ENCODE peak calls at places on chromosomes 4 and X, in seven cellular contexts. One of them, this sample, is unnamed.

GRCh38 chr4:128376958-128377357 is 89.3 kb upstream of the PGRMC2 start:
- DNase-seq in lower lobe of right lung: no peak
- DNase-seq in right lobe of liver: no peak
- DNase-seq in cardiac muscle cell: no peak
- DNase-seq in SJSA1: no peak
- DNase-seq in IMR-90: no peak
- DNase-seq in mucosa of descending colon: no peak
- DNase-seq in this sample: no peak

GRCh38 chr4:88938138-88938537 is 118.8 kb downstream of the FAM13A start:
- DNase-seq in right lobe of liver: no peak
- DNase-seq in IMR-90: peak; percentile 96
- DNase-seq in mucosa of descending colon: no peak
- DNase-seq in cardiac muscle cell: no peak
- DNase-seq in SJSA1: no peak
- DNase-seq in lower lobe of right lung: no peak
- DNase-seq in this sample: no peak

GRCh38 chr4:164081801-164082200 is 587.3 kb downstream of the TMA16 start:
- DNase-seq in SJSA1: no peak
- DNase-seq in right lobe of liver: no peak
- DNase-seq in lower lobe of right lung: no peak
- DNase-seq in cardiac muscle cell: no peak
- DNase-seq in mucosa of descending colon: no peak
- DNase-seq in IMR-90: no peak
- DNase-seq in this sample: no peak

GRCh38 chrX:413322-414201 is 26.9 kb upstream of the PPP2R3B start:
- DNase-seq in right lobe of liver: no peak
- DNase-seq in IMR-90: peak; percentile 9
- DNase-seq in mucosa of descending colon: no peak
- DNase-seq in cardiac muscle cell: peak; percentile 69
- DNase-seq in lower lobe of right lung: no peak
- DNase-seq in SJSA1: no peak
- DNase-seq in this sample: peak; percentile 62

GRCh38 chr4:128770807-128771206 is 38.7 kb upstream of the JADE1 start:
- DNase-seq in right lobe of liver: no peak
- DNase-seq in SJSA1: peak; percentile 57
- DNase-seq in mucosa of descending colon: no peak
- DNase-seq in cardiac muscle cell: no peak
- DNase-seq in lower lobe of right lung: no peak
- DNase-seq in IMR-90: no peak
- DNase-seq in this sample: no peak

GRCh38 chrX:48919947-48920712 is 1.3 kb upstream of the PIM2 start:
- DNase-seq in IMR-90: no peak
- DNase-seq in cardiac muscle cell: no peak
- DNase-seq in right lobe of liver: no peak
- DNase-seq in SJSA1: no peak
- DNase-seq in mucosa of descending colon: no peak
- DNase-seq in lower lobe of right lung: no peak
- DNase-seq in this sample: peak; percentile 20

GRCh38 chr4:152106113-152106763 is 345.4 kb upstream of the GATB start:
- DNase-seq in SJSA1: peak; percentile 97
- DNase-seq in IMR-90: peak; percentile 97
- DNase-seq in right lobe of liver: no peak
- DNase-seq in lower lobe of right lung: peak; percentile 57
- DNase-seq in mucosa of descending colon: peak; percentile 69
- DNase-seq in cardiac muscle cell: no peak
- DNase-seq in this sample: peak; percentile 84

GRCh38 chr4:38366451-38366850 is 297.5 kb upstream of the KLF3 start:
- DNase-seq in SJSA1: no peak
- DNase-seq in IMR-90: no peak
- DNase-seq in mucosa of descending colon: no peak
- DNase-seq in lower lobe of right lung: no peak
- DNase-seq in right lobe of liver: peak; percentile 72
- DNase-seq in cardiac muscle cell: peak; percentile 3
- DNase-seq in this sample: no peak

GRCh38 chr4:90174622-90175023 is 47.4 kb downstream of the CCSER1 start:
- DNase-seq in IMR-90: no peak
- DNase-seq in right lobe of liver: no peak
- DNase-seq in mucosa of descending colon: no peak
- DNase-seq in cardiac muscle cell: no peak
- DNase-seq in lower lobe of right lung: no peak
- DNase-seq in SJSA1: no peak
- DNase-seq in this sample: no peak

GRCh38 chr4:2142630-2143427 is 83.7 kb downstream of the NAT8L start:
- DNase-seq in right lobe of liver: no peak
- DNase-seq in cardiac muscle cell: no peak
- DNase-seq in mucosa of descending colon: no peak
- DNase-seq in SJSA1: no peak
- DNase-seq in IMR-90: no peak
- DNase-seq in lower lobe of right lung: no peak
- DNase-seq in this sample: no peak

GRCh38 chr4:14967982-14968381 is 34.3 kb upstream of the CPEB2 start:
- DNase-seq in cardiac muscle cell: no peak
- DNase-seq in IMR-90: no peak
- DNase-seq in lower lobe of right lung: no peak
- DNase-seq in mucosa of descending colon: no peak
- DNase-seq in SJSA1: no peak
- DNase-seq in right lobe of liver: no peak
- DNase-seq in this sample: no peak

GRCh38 chrX:51803833-51804232 is 60.6 kb downstream of the GSPT2 start:
- DNase-seq in cardiac muscle cell: no peak
- DNase-seq in mucosa of descending colon: no peak
- DNase-seq in right lobe of liver: no peak
- DNase-seq in lower lobe of right lung: no peak
- DNase-seq in IMR-90: no peak
- DNase-seq in SJSA1: no peak
- DNase-seq in this sample: no peak

GRCh38 chr4:68299492-68300457 is 50.1 kb downstream of the YTHDC1 start:
- DNase-seq in cardiac muscle cell: no peak
- DNase-seq in mucosa of descending colon: no peak
- DNase-seq in IMR-90: no peak
- DNase-seq in SJSA1: no peak
- DNase-seq in lower lobe of right lung: no peak
- DNase-seq in right lobe of liver: no peak
- DNase-seq in this sample: no peak

GRCh38 chrX:140983730-140984129 is 18.7 kb upstream of the SPANXB1 start:
- DNase-seq in IMR-90: no peak
- DNase-seq in right lobe of liver: no peak
- DNase-seq in SJSA1: no peak
- DNase-seq in mucosa of descending colon: no peak
- DNase-seq in cardiac muscle cell: no peak
- DNase-seq in lower lobe of right lung: no peak
- DNase-seq in this sample: no peak

GRCh38 chr4:15888515-15888914 is 50.0 kb downstream of the FGFBP1 start:
- DNase-seq in mucosa of descending colon: no peak
- DNase-seq in cardiac muscle cell: no peak
- DNase-seq in IMR-90: peak; percentile 12
- DNase-seq in right lobe of liver: no peak
- DNase-seq in lower lobe of right lung: no peak
- DNase-seq in SJSA1: no peak
- DNase-seq in this sample: no peak

GRCh38 chr4:79397951-79398350 is 10.1 kb downstream of the GK2 start:
- DNase-seq in mucosa of descending colon: no peak
- DNase-seq in cardiac muscle cell: no peak
- DNase-seq in SJSA1: no peak
- DNase-seq in right lobe of liver: no peak
- DNase-seq in lower lobe of right lung: no peak
- DNase-seq in IMR-90: no peak
- DNase-seq in this sample: no peak

GRCh38 chrX:131955099-131955777 is 67.9 kb upstream of the STK26 start:
- DNase-seq in IMR-90: no peak
- DNase-seq in cardiac muscle cell: no peak
- DNase-seq in mucosa of descending colon: no peak
- DNase-seq in lower lobe of right lung: no peak
- DNase-seq in SJSA1: no peak
- DNase-seq in right lobe of liver: no peak
- DNase-seq in this sample: no peak

GRCh38 chr4:110624016-110624770 is 1.3 kb upstream of the PITX2 start:
- DNase-seq in IMR-90: no peak
- DNase-seq in cardiac muscle cell: no peak
- DNase-seq in lower lobe of right lung: no peak
- DNase-seq in mucosa of descending colon: no peak
- DNase-seq in right lobe of liver: no peak
- DNase-seq in SJSA1: no peak
- DNase-seq in this sample: no peak

GRCh38 chr4:112766422-112766821 is 129.5 kb downstream of the LARP7 start:
- DNase-seq in mucosa of descending colon: peak; percentile 9
- DNase-seq in IMR-90: peak; percentile 17
- DNase-seq in cardiac muscle cell: peak; percentile 13
- DNase-seq in lower lobe of right lung: no peak
- DNase-seq in SJSA1: no peak
- DNase-seq in right lobe of liver: no peak
- DNase-seq in this sample: no peak

GRCh38 chrX:53940180-53940579 is 104.1 kb downstream of the PHF8 start:
- DNase-seq in mucosa of descending colon: no peak
- DNase-seq in cardiac muscle cell: no peak
- DNase-seq in SJSA1: no peak
- DNase-seq in right lobe of liver: no peak
- DNase-seq in lower lobe of right lung: no peak
- DNase-seq in IMR-90: no peak
- DNase-seq in this sample: no peak

GRCh38 chr4:136818811-136819210 is 713.5 kb downstream of the PCDH18 start:
- DNase-seq in lower lobe of right lung: no peak
- DNase-seq in cardiac muscle cell: no peak
- DNase-seq in IMR-90: peak; percentile 41
- DNase-seq in right lobe of liver: no peak
- DNase-seq in mucosa of descending colon: no peak
- DNase-seq in SJSA1: no peak
- DNase-seq in this sample: no peak

DNA sequence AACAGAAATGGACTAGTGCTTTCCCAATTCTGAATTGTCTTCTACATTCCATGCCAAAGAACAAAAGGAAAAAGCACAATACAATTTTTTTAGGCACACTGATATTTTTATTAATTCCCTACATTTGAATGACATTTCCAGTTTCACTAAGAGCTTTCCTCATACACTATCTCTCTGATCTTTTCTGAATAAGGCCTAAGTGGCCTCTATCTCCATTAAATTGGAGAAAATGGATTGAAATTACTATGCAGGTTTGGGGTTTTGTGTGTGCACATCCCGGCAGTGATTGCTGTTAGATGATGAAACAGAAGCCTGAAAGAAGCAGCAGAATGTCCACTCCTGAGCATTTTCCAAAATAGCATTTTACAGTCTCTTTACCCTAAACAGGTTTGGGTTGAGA is 104.0 kb downstream of the ATP11C start:
- DNase-seq in right lobe of liver: no peak
- DNase-seq in lower lobe of right lung: no peak
- DNase-seq in cardiac muscle cell: no peak
- DNase-seq in SJSA1: no peak
- DNase-seq in mucosa of descending colon: no peak
- DNase-seq in IMR-90: no peak
- DNase-seq in this sample: no peak
- H3K4me1 ChIP-seq in right lobe of liver: peaks cover 25% of the 10 kb centered on the region
- H3K4me1 ChIP-seq in lower lobe of right lung: peaks cover 14% of the 10 kb centered on the region
- H3K4me1 ChIP-seq in cardiac muscle cell: peaks cover 22% of the 10 kb centered on the region
- H3K4me1 ChIP-seq in SJSA1: peaks cover 61% of the 10 kb centered on the region
- H3K4me1 ChIP-seq in mucosa of descending colon: peaks cover 6% of the 10 kb centered on the region
- H3K4me1 ChIP-seq in IMR-90: peaks cover 9% of the 10 kb centered on the region
- H3K4me1 ChIP-seq in this sample: peaks cover 4% of the 10 kb centered on the region

DNA sequence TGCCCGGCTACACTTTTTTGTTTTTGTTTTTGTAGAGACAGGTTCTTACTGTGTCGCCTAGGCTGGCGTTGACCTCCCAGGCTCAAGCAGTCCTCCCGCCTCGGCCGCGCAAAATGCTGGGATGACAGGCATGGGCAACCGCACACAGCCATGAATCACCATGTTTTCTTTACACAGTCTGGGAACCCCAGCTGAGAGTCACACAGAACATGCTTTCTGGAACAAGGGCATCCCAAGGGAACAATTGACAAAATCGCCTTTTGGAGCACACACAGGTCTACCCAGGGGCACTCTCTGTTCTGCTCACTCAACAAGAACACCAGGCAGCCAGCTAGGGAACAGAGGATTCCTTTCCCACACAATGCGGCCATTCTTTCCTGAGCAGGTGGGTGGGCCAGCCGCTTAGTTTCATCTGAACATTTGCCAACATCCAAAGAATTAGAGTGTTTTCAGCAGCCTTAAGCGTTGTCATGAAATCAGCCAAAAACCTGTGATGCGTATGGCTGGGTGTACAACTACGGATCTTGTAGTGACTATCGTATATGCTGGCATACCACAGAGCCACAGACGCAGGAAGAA is 15.7 kb downstream of the PRKX start:
- DNase-seq in cardiac muscle cell: no peak
- DNase-seq in SJSA1: peak; percentile 69
- DNase-seq in right lobe of liver: no peak
- DNase-seq in IMR-90: peak; percentile 42
- DNase-seq in lower lobe of right lung: no peak
- DNase-seq in mucosa of descending colon: no peak
- DNase-seq in this sample: peak; percentile 96
- H3K4me1 ChIP-seq in cardiac muscle cell: no peaks in the 10 kb centered on the region
- H3K4me1 ChIP-seq in SJSA1: peaks cover 20% of the 10 kb centered on the region
- H3K4me1 ChIP-seq in right lobe of liver: no peaks in the 10 kb centered on the region
- H3K4me1 ChIP-seq in IMR-90: peaks cover 3% of the 10 kb centered on the region
- H3K4me1 ChIP-seq in lower lobe of right lung: no peaks in the 10 kb centered on the region
- H3K4me1 ChIP-seq in mucosa of descending colon: no peaks in the 10 kb centered on the region
- H3K4me1 ChIP-seq in this sample: no peaks in the 10 kb centered on the region

GRCh38 chr4:51851937-51852290 is 9.0 kb downstream of the DCUN1D4 start:
- DNase-seq in SJSA1: no peak
- DNase-seq in right lobe of liver: no peak
- DNase-seq in IMR-90: no peak
- DNase-seq in cardiac muscle cell: no peak
- DNase-seq in lower lobe of right lung: no peak
- DNase-seq in mucosa of descending colon: no peak
- DNase-seq in this sample: no peak

GRCh38 chr4:51845736-51846135 is 2.8 kb downstream of the DCUN1D4 start:
- DNase-seq in SJSA1: no peak
- DNase-seq in IMR-90: no peak
- DNase-seq in right lobe of liver: no peak
- DNase-seq in cardiac muscle cell: no peak
- DNase-seq in lower lobe of right lung: no peak
- DNase-seq in mucosa of descending colon: no peak
- DNase-seq in this sample: no peak

GRCh38 chr4:51851090-51851936 is 8.4 kb downstream of the DCUN1D4 start:
- DNase-seq in lower lobe of right lung: no peak
- DNase-seq in mucosa of descending colon: no peak
- DNase-seq in right lobe of liver: no peak
- DNase-seq in cardiac muscle cell: no peak
- DNase-seq in SJSA1: no peak
- DNase-seq in IMR-90: no peak
- DNase-seq in this sample: no peak

GRCh38 chr4:51850294-51850693 is 7.3 kb downstream of the DCUN1D4 start:
- DNase-seq in cardiac muscle cell: no peak
- DNase-seq in right lobe of liver: no peak
- DNase-seq in lower lobe of right lung: no peak
- DNase-seq in SJSA1: no peak
- DNase-seq in IMR-90: no peak
- DNase-seq in mucosa of descending colon: no peak
- DNase-seq in this sample: no peak

GRCh38 chr4:51849430-51849829 is 6.5 kb downstream of the DCUN1D4 start:
- DNase-seq in cardiac muscle cell: no peak
- DNase-seq in SJSA1: no peak
- DNase-seq in lower lobe of right lung: no peak
- DNase-seq in right lobe of liver: no peak
- DNase-seq in mucosa of descending colon: no peak
- DNase-seq in IMR-90: no peak
- DNase-seq in this sample: no peak
- H3K4me1 ChIP-seq in cardiac muscle cell: peaks cover 10% of the 10 kb centered on the region
- H3K4me1 ChIP-seq in SJSA1: peaks cover 6% of the 10 kb centered on the region
- H3K4me1 ChIP-seq in lower lobe of right lung: peaks cover 8% of the 10 kb centered on the region
- H3K4me1 ChIP-seq in right lobe of liver: peaks cover 27% of the 10 kb centered on the region
- H3K4me1 ChIP-seq in mucosa of descending colon: peaks cover 25% of the 10 kb centered on the region
- H3K4me1 ChIP-seq in IMR-90: peaks cover 7% of the 10 kb centered on the region
- H3K4me1 ChIP-seq in this sample: peaks cover 16% of the 10 kb centered on the region

GRCh38 chrX:16457239-16457638 is 192.7 kb upstream of the S100G start:
- DNase-seq in right lobe of liver: no peak
- DNase-seq in SJSA1: no peak
- DNase-seq in mucosa of descending colon: no peak
- DNase-seq in lower lobe of right lung: no peak
- DNase-seq in IMR-90: no peak
- DNase-seq in cardiac muscle cell: no peak
- DNase-seq in this sample: no peak

GRCh38 chrX:16451331-16451730 is 198.6 kb upstream of the S100G start:
- DNase-seq in mucosa of descending colon: no peak
- DNase-seq in lower lobe of right lung: no peak
- DNase-seq in right lobe of liver: no peak
- DNase-seq in IMR-90: peak; percentile 17
- DNase-seq in cardiac muscle cell: no peak
- DNase-seq in SJSA1: no peak
- DNase-seq in this sample: no peak
- H3K4me1 ChIP-seq in mucosa of descending colon: no peaks in the 10 kb centered on the region
- H3K4me1 ChIP-seq in lower lobe of right lung: no peaks in the 10 kb centered on the region
- H3K4me1 ChIP-seq in right lobe of liver: no peaks in the 10 kb centered on the region
- H3K4me1 ChIP-seq in IMR-90: peaks cover 2% of the 10 kb centered on the region
- H3K4me1 ChIP-seq in cardiac muscle cell: no peaks in the 10 kb centered on the region
- H3K4me1 ChIP-seq in SJSA1: no peaks in the 10 kb centered on the region
- H3K4me1 ChIP-seq in this sample: no peaks in the 10 kb centered on the region